ENCODE peak calls at places on chromosomes 13 and 19, in five cellular contexts. N, Y, K, A and L are unnamed samples. For H3K27me3, the result is how much of the 10 kb centered on the place peaks cover.

GRCh38 chr13:27522847-27523246 is 72.5 kb upstream of the MTIF3 start:
- ATAC-seq in N (peak), Y (no peak), K (no peak), A (no peak), L (no peak)

GRCh38 chr19:19170053-19170945 is at the start of gene MEF2B:
- ATAC-seq in N (peak), Y (peak), K (peak), A (peak), L (peak)

GRCh38 chr13:40706439-40706838 is 40.0 kb upstream of the FOXO1 start:
- ATAC-seq in N (no peak), Y (no peak), K (peak), A (no peak), L (no peak)

GRCh38 chr19:42528354-42529247 is at the start of gene CEACAM1:
- ATAC-seq in N (peak), Y (peak), K (peak), A (peak), L (no peak)

GRCh38 chr19:3671680-3672574 is 28.3 kb downstream of the PIP5K1C start:
- ATAC-seq in N (peak), Y (peak), K (peak), A (no peak), L (no peak)

GRCh38 chr19:13961826-13962737 is 9.8 kb downstream of the DCAF15 start:
- ATAC-seq in N (peak), Y (no peak), K (peak), A (no peak), L (peak)

GRCh38 chr19:35856546-35857149 is at the start of gene KIRREL2:
- ATAC-seq in N (peak), Y (peak), K (peak), A (peak), L (no peak)

GRCh38 chr13:40961224-40961623 is 57.9 kb downstream of the ELF1 start:
- ATAC-seq in N (peak), Y (no peak), K (peak), A (peak), L (no peak)

GRCh38 chr13:43865892-43866291 is 13.6 kb downstream of the CCDC122 start:
- ATAC-seq in N (no peak), Y (no peak), K (no peak), A (no peak), L (no peak)

GRCh38 chr19:54145541-54146158 is 8.1 kb downstream of the CNOT3 start:
- ATAC-seq in N (no peak), Y (no peak), K (no peak), A (no peak), L (no peak)

GRCh38 chr19:58304748-58305064 is 471 bp upstream of the ERVK3-1 start:
- ATAC-seq in N (peak), Y (peak), K (peak), A (peak), L (no peak)

GRCh38 chr19:15025237-15025636 is 24.0 kb upstream of the CASP14 start:
- ATAC-seq in N (no peak), Y (peak), K (peak), A (peak), L (no peak)

GRCh38 chr19:39372047-39372802 is 18.7 kb downstream of the PAF1 start:
- ATAC-seq in N (peak), Y (no peak), K (no peak), A (no peak), L (peak)

GRCh38 chr19:10452726-10453620 is 32.6 kb downstream of the PDE4A start:
- ATAC-seq in N (no peak), Y (no peak), K (no peak), A (no peak), L (peak)

GRCh38 chr13:52882803-52883202 is 34.4 kb upstream of the PCDH8 start:
- ATAC-seq in N (no peak), Y (no peak), K (no peak), A (no peak), L (no peak)

GRCh38 chr19:46155237-46155636 is 7.2 kb downstream of the IGFL2 start:
- ATAC-seq in N (no peak), Y (no peak), K (no peak), A (no peak), L (no peak)

GRCh38 chr13:61546413-61546812 is 130.8 kb upstream of the PCDH20 start:
- ATAC-seq in N (no peak), Y (no peak), K (no peak), A (no peak), L (no peak)

GRCh38 chr19:3482507-3483225 is 575 bp downstream of the SMIM44 start:
- ATAC-seq in N (no peak), Y (no peak), K (no peak), A (no peak), L (no peak)

DNA sequence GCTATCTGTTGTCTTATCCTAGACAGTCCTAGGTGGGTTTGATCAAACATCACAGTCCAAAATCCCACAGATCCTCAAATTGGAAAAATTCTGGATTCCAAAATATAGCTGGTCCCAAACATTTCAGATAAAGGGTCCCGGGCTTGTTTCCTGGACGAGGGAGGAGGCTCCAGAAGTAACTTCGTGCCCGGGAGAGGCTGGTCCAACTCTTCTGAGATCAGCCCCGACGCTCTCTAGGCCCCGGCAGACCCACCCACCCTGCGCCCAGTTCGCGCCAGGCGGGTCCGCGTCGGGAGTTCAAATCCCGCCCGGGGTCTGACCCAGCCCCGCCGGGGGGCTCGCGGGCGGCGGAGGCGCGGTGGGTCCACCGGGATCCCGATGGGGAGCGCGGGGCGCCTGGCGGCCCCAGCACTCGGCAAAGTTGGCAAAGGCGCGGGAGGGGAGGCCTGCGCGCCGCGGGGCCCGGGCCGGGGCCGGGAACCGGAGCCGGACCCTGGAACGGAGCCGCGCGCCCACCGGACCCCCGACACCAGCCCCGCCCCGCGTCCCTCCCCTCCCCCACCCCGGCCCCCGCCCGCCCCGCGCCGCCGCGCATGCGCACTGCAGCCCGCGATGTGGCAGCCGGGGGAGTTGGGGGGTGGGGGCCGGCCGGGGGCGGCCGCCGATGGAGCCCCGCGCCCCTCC is 513 bp downstream of the MIER2 start:
- ATAC-seq in N (peak), Y (peak), K (peak), A (peak), L (peak)
- H3K27me3 ChIP-seq in N (under half), Y (under half), K (under half), A (under half), L (under half)

DNA sequence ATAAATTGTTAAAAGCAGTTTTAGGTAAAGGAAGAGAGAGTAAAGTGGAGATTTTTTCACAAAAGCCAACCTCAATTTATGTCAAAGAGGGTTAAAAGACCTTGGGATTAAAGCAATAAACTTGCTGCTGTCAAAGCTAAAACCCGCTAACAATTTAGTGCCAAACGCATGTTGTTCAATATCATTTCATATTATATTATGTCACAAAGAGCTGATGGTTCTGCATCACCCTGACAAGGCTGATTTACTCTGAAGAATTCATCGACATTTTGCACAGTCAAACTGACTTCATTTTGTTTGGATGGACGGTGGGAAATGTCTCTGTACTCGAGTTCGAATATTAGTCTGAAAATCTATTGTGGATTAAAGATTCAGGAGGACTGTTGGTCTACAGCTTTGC is 315.8 kb upstream of the TSHZ3 start:
- ATAC-seq in N (no peak), Y (no peak), K (no peak), A (no peak), L (no peak)
- TF ChIP-seq EP300 in N (no peak), Y (no peak), K (no peak), A (no peak), L (no peak)

GRCh38 chr13:113974304-113975281 is 717 bp upstream of the C13orf46 start:
- ATAC-seq in N (no peak), Y (no peak), K (no peak), A (no peak), L (no peak)
- TF ChIP-seq POLR2AphosphoS5 in N (no peak), Y (no peak), K (no peak), A (no peak), L (no peak)

GRCh38 chr19:40555978-40556689 is 20.5 kb upstream of the SHKBP1 start:
- ATAC-seq in N (no peak), Y (no peak), K (no peak), A (peak), L (no peak)

GRCh38 chr19:40556953-40557530 is 19.6 kb upstream of the SHKBP1 start:
- ATAC-seq in N (no peak), Y (no peak), K (no peak), A (no peak), L (no peak)

GRCh38 chr19:40561947-40562346 is 14.7 kb upstream of the SHKBP1 start:
- ATAC-seq in N (no peak), Y (no peak), K (no peak), A (no peak), L (no peak)

GRCh38 chr19:40559394-40559793 is 17.3 kb upstream of the SHKBP1 start:
- ATAC-seq in N (no peak), Y (no peak), K (no peak), A (no peak), L (no peak)

GRCh38 chr19:40560092-40560507 is 16.6 kb upstream of the SHKBP1 start:
- ATAC-seq in N (no peak), Y (peak), K (no peak), A (peak), L (no peak)
- H3K27me3 ChIP-seq in N (under half), Y (under half), K (under half), A (under half), L (under half)

GRCh38 chr13:94030415-94031119 is 448.9 kb downstream of the DCT start:
- ATAC-seq in N (no peak), Y (no peak), K (no peak), A (no peak), L (no peak)
- TF ChIP-seq EP300 in N (no peak), Y (no peak), K (no peak), A (no peak), L (no peak)

GRCh38 chr13:51832471-51833152 is 12.4 kb downstream of the TMEM272 start:
- ATAC-seq in N (peak), Y (peak), K (peak), A (peak), L (peak)
- TF ChIP-seq POLR2AphosphoS5 in N (no peak), Y (no peak), K (no peak), A (no peak), L (no peak)

GRCh38 chr13:25453966-25454365 is 82.2 kb downstream of the ATP8A2 start:
- ATAC-seq in N (no peak), Y (no peak), K (no peak), A (no peak), L (no peak)

GRCh38 chr13:25455146-25455545 is 83.4 kb downstream of the ATP8A2 start:
- ATAC-seq in N (no peak), Y (no peak), K (no peak), A (no peak), L (no peak)
- H3K27me3 ChIP-seq in N (under half), Y (under half), K (under half), A (under half), L (under half)